ENCODE peak calls at places on chromosome 1, in nine cellular contexts. One of them, this sample, is unnamed.

GRCh38 chr1:232622981-232623380 is 7.0 kb downstream of the SIPA1L2 start:
- DNase-seq in suprapubic skin: no peak
- DNase-seq in uterus: no peak
- DNase-seq in body of pancreas: no peak
- DNase-seq in GM12892: no peak
- DNase-seq in tibial nerve: no peak
- DNase-seq in lower leg skin: no peak
- DNase-seq in spleen: no peak
- DNase-seq in breast epithelium: no peak
- DNase-seq in this sample: no peak

GRCh38 chr1:17403081-17403480 is 31.1 kb downstream of the PADI6 start:
- DNase-seq in suprapubic skin: no peak
- DNase-seq in uterus: no peak
- DNase-seq in body of pancreas: no peak
- DNase-seq in GM12892: no peak
- DNase-seq in tibial nerve: no peak
- DNase-seq in lower leg skin: no peak
- DNase-seq in spleen: no peak
- DNase-seq in breast epithelium: peak; percentile 75
- DNase-seq in this sample: no peak

GRCh38 chr1:80417651-80418050 is 1383.1 kb upstream of the ADGRL2 start:
- DNase-seq in suprapubic skin: no peak
- DNase-seq in uterus: no peak
- DNase-seq in body of pancreas: no peak
- DNase-seq in GM12892: no peak
- DNase-seq in tibial nerve: no peak
- DNase-seq in lower leg skin: no peak
- DNase-seq in spleen: no peak
- DNase-seq in breast epithelium: no peak
- DNase-seq in this sample: no peak

GRCh38 chr1:150159550-150159949 is 9.8 kb downstream of the PLEKHO1 start:
- DNase-seq in suprapubic skin: no peak
- DNase-seq in uterus: no peak
- DNase-seq in body of pancreas: no peak
- DNase-seq in GM12892: no peak
- DNase-seq in tibial nerve: no peak
- DNase-seq in lower leg skin: no peak
- DNase-seq in spleen: peak; percentile 85
- DNase-seq in breast epithelium: no peak
- DNase-seq in this sample: no peak

GRCh38 chr1:115761601-115762302 is 6.8 kb downstream of the CASQ2 start:
- DNase-seq in suprapubic skin: no peak
- DNase-seq in uterus: no peak
- DNase-seq in body of pancreas: no peak
- DNase-seq in GM12892: no peak
- DNase-seq in tibial nerve: no peak
- DNase-seq in lower leg skin: no peak
- DNase-seq in spleen: no peak
- DNase-seq in breast epithelium: no peak
- DNase-seq in this sample: no peak

GRCh38 chr1:240511789-240512188 is 100.2 kb downstream of the GREM2 start:
- DNase-seq in suprapubic skin: no peak
- DNase-seq in uterus: no peak
- DNase-seq in body of pancreas: no peak
- DNase-seq in GM12892: no peak
- DNase-seq in tibial nerve: no peak
- DNase-seq in lower leg skin: no peak
- DNase-seq in spleen: no peak
- DNase-seq in breast epithelium: no peak
- DNase-seq in this sample: no peak

GRCh38 chr1:46401964-46402626 is 8.0 kb downstream of the FAAH start:
- DNase-seq in suprapubic skin: no peak
- DNase-seq in uterus: peak; percentile 72
- DNase-seq in body of pancreas: peak; percentile 89
- DNase-seq in GM12892: no peak
- DNase-seq in tibial nerve: peak; percentile 75
- DNase-seq in lower leg skin: peak; percentile 90
- DNase-seq in spleen: no peak
- DNase-seq in breast epithelium: peak; percentile 88
- DNase-seq in this sample: peak; percentile 80

GRCh38 chr1:60833173-60833572 is 249.2 kb upstream of the NFIA start:
- DNase-seq in suprapubic skin: no peak
- DNase-seq in uterus: no peak
- DNase-seq in body of pancreas: no peak
- DNase-seq in GM12892: no peak
- DNase-seq in tibial nerve: no peak
- DNase-seq in lower leg skin: no peak
- DNase-seq in spleen: no peak
- DNase-seq in breast epithelium: no peak
- DNase-seq in this sample: no peak

GRCh38 chr1:230158422-230159291 is 91.6 kb downstream of the GALNT2 start:
- DNase-seq in suprapubic skin: peak; percentile 21
- DNase-seq in uterus: no peak
- DNase-seq in body of pancreas: no peak
- DNase-seq in GM12892: no peak
- DNase-seq in tibial nerve: no peak
- DNase-seq in lower leg skin: peak; percentile 75
- DNase-seq in spleen: no peak
- DNase-seq in breast epithelium: no peak
- DNase-seq in this sample: peak; percentile 50

DNA sequence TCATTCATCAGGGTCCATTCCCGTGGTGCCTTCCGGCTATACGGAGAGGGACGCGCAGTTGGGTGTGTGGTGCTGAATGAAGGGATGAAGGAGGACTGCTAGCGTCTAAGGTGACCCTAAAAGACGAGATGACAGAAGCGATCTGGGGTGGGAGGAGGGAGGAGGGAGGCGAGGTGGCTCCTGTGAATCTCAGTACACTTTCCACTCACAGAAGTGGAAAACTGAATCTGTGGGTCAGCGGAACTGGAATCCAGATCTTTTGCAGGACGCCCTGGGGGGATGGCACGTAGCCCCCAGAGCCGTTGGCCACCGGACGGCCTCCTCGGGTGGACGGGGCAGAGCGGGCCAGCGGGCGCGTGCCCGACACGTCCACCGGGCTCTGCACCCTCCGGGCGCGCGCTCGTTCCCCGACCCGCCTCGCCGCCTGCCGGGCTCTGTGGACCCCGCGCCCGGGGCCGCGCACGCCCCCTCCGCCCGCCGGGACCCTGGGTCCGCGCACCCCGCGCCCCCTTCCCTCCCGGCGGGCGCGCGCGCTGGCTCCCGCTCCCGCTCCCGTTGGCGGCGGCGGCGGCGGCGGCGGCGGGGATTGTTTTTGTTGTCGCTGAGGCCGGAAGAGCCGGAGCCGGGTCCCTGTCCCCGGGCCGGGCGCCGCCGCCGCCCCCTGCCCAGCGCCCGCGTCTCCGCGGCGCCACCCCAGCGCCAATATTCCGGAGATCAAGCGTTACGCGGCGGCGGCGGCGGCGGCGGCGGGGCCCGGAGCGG is at the start of gene AGO4:
- DNase-seq in suprapubic skin: no peak
- DNase-seq in uterus: peak; percentile 41
- DNase-seq in body of pancreas: peak; percentile 42
- DNase-seq in GM12892: peak; percentile 47
- DNase-seq in tibial nerve: peak; percentile 19
- DNase-seq in lower leg skin: peak; percentile 89
- DNase-seq in spleen: peak; percentile 92
- DNase-seq in breast epithelium: peak; percentile 55
- DNase-seq in this sample: peak; percentile 44
- TF ChIP-seq POLR2A in suprapubic skin: no peak
- TF ChIP-seq POLR2A in uterus: peak; percentile 8
- TF ChIP-seq POLR2A in body of pancreas: peak; percentile 20
- TF ChIP-seq POLR2A in GM12892: no peak
- TF ChIP-seq POLR2A in tibial nerve: no peak
- TF ChIP-seq POLR2A in lower leg skin: no peak
- TF ChIP-seq POLR2A in spleen: no peak
- TF ChIP-seq POLR2A in breast epithelium: no peak
- TF ChIP-seq POLR2A in this sample: peak; percentile 31

GRCh38 chr1:25338188-25338981 is at the start of gene TMEM50A:
- DNase-seq in suprapubic skin: peak; percentile 92
- DNase-seq in uterus: peak; percentile 90
- DNase-seq in body of pancreas: peak; percentile 91
- DNase-seq in GM12892: peak; percentile 74
- DNase-seq in tibial nerve: peak; percentile 84
- DNase-seq in lower leg skin: peak; percentile 98
- DNase-seq in spleen: peak; percentile 95
- DNase-seq in breast epithelium: peak; percentile 85
- DNase-seq in this sample: peak; percentile 77
- TF ChIP-seq POLR2A in suprapubic skin: no peak
- TF ChIP-seq POLR2A in uterus: peak; percentile 88
- TF ChIP-seq POLR2A in body of pancreas: peak; percentile 83
- TF ChIP-seq POLR2A in GM12892: peak; percentile 69
- TF ChIP-seq POLR2A in tibial nerve: peak; percentile 86
- TF ChIP-seq POLR2A in lower leg skin: no peak
- TF ChIP-seq POLR2A in spleen: peak; percentile 67
- TF ChIP-seq POLR2A in breast epithelium: peak; percentile 68
- TF ChIP-seq POLR2A in this sample: peak; percentile 91

GRCh38 chr1:32361308-32361673 is 994 bp downstream of the FAM229A start:
- DNase-seq in suprapubic skin: no peak
- DNase-seq in uterus: no peak
- DNase-seq in body of pancreas: no peak
- DNase-seq in GM12892: no peak
- DNase-seq in tibial nerve: no peak
- DNase-seq in lower leg skin: no peak
- DNase-seq in spleen: no peak
- DNase-seq in breast epithelium: no peak
- DNase-seq in this sample: no peak
- TF ChIP-seq POLR2A in suprapubic skin: no peak
- TF ChIP-seq POLR2A in uterus: no peak
- TF ChIP-seq POLR2A in body of pancreas: no peak
- TF ChIP-seq POLR2A in GM12892: no peak
- TF ChIP-seq POLR2A in tibial nerve: no peak
- TF ChIP-seq POLR2A in lower leg skin: no peak
- TF ChIP-seq POLR2A in spleen: no peak
- TF ChIP-seq POLR2A in breast epithelium: no peak
- TF ChIP-seq POLR2A in this sample: no peak

GRCh38 chr1:66982561-66983285 is 57.9 kb downstream of the MIER1 start:
- DNase-seq in suprapubic skin: no peak
- DNase-seq in uterus: no peak
- DNase-seq in body of pancreas: no peak
- DNase-seq in GM12892: no peak
- DNase-seq in tibial nerve: no peak
- DNase-seq in lower leg skin: no peak
- DNase-seq in spleen: no peak
- DNase-seq in breast epithelium: no peak
- DNase-seq in this sample: no peak
- TF ChIP-seq POLR2A in suprapubic skin: no peak
- TF ChIP-seq POLR2A in uterus: no peak
- TF ChIP-seq POLR2A in body of pancreas: no peak
- TF ChIP-seq POLR2A in GM12892: no peak
- TF ChIP-seq POLR2A in tibial nerve: no peak
- TF ChIP-seq POLR2A in lower leg skin: no peak
- TF ChIP-seq POLR2A in spleen: no peak
- TF ChIP-seq POLR2A in breast epithelium: no peak
- TF ChIP-seq POLR2A in this sample: no peak

GRCh38 chr1:53270873-53271272 is 32.6 kb upstream of the MAGOH start:
- DNase-seq in suprapubic skin: no peak
- DNase-seq in uterus: no peak
- DNase-seq in body of pancreas: no peak
- DNase-seq in GM12892: no peak
- DNase-seq in tibial nerve: no peak
- DNase-seq in lower leg skin: peak; percentile 69
- DNase-seq in spleen: no peak
- DNase-seq in breast epithelium: no peak
- DNase-seq in this sample: no peak

GRCh38 chr1:53274026-53274425 is 35.7 kb upstream of the MAGOH start:
- DNase-seq in suprapubic skin: no peak
- DNase-seq in uterus: no peak
- DNase-seq in body of pancreas: no peak
- DNase-seq in GM12892: no peak
- DNase-seq in tibial nerve: no peak
- DNase-seq in lower leg skin: no peak
- DNase-seq in spleen: peak; percentile 51
- DNase-seq in breast epithelium: no peak
- DNase-seq in this sample: no peak

GRCh38 chr1:53271446-53272090 is 33.2 kb upstream of the MAGOH start:
- DNase-seq in suprapubic skin: peak; percentile 56
- DNase-seq in uterus: no peak
- DNase-seq in body of pancreas: no peak
- DNase-seq in GM12892: no peak
- DNase-seq in tibial nerve: no peak
- DNase-seq in lower leg skin: peak; percentile 76
- DNase-seq in spleen: peak; percentile 51
- DNase-seq in breast epithelium: no peak
- DNase-seq in this sample: no peak

GRCh38 chr1:53273526-53273925 is 35.2 kb upstream of the MAGOH start:
- DNase-seq in suprapubic skin: no peak
- DNase-seq in uterus: no peak
- DNase-seq in body of pancreas: no peak
- DNase-seq in GM12892: no peak
- DNase-seq in tibial nerve: no peak
- DNase-seq in lower leg skin: no peak
- DNase-seq in spleen: no peak
- DNase-seq in breast epithelium: no peak
- DNase-seq in this sample: no peak

GRCh38 chr1:53272349-53272748 is 34.0 kb upstream of the MAGOH start:
- DNase-seq in suprapubic skin: peak; percentile 49
- DNase-seq in uterus: no peak
- DNase-seq in body of pancreas: no peak
- DNase-seq in GM12892: no peak
- DNase-seq in tibial nerve: no peak
- DNase-seq in lower leg skin: peak; percentile 72
- DNase-seq in spleen: peak; percentile 32
- DNase-seq in breast epithelium: no peak
- DNase-seq in this sample: no peak
- TF ChIP-seq POLR2A in suprapubic skin: no peak
- TF ChIP-seq POLR2A in uterus: no peak
- TF ChIP-seq POLR2A in body of pancreas: no peak
- TF ChIP-seq POLR2A in GM12892: no peak
- TF ChIP-seq POLR2A in tibial nerve: no peak
- TF ChIP-seq POLR2A in lower leg skin: no peak
- TF ChIP-seq POLR2A in spleen: no peak
- TF ChIP-seq POLR2A in breast epithelium: no peak
- TF ChIP-seq POLR2A in this sample: no peak

DNA sequence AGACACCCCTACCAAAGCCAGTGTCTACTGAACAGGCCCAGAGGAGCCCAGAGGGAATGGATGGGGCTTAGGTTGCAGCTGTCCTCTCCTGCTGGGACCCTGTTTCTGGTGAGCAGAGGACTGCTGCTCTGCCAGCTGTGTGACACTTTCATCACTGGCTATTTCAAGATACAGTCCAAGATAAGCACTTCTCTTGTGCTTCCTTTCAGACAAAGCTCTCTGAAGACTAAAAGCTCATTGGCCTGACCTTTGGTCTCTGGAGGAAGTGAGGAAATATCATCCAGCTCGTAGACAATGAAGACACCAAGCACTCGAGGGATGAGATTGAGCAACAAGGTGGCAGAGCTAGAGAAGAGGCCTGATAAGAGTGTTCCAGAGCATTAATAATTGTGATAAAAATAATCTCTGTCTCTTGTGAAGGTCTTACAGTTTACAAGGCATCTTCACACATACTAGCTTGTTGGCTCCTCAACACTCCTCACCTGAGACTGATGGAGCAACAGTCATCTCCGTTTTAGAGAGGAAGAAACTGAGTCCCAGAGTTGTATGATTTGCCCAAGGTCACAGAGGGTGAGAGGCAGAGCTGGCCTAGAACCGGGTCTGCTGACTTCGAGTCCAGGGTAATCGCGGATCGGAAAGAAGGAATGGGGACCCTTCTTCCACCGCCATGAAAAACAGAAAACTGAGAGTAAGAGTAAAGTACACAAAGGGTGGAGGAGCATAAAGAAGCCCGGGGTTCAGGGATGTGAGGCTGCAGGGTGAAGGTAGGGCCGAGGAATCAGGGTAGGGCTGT is 701 bp downstream of the PAFAH2 start:
- DNase-seq in suprapubic skin: no peak
- DNase-seq in uterus: peak; percentile 47
- DNase-seq in body of pancreas: no peak
- DNase-seq in GM12892: no peak
- DNase-seq in tibial nerve: peak; percentile 70
- DNase-seq in lower leg skin: no peak
- DNase-seq in spleen: no peak
- DNase-seq in breast epithelium: no peak
- DNase-seq in this sample: peak; percentile 50
- TF ChIP-seq POLR2A in suprapubic skin: no peak
- TF ChIP-seq POLR2A in uterus: no peak
- TF ChIP-seq POLR2A in body of pancreas: no peak
- TF ChIP-seq POLR2A in GM12892: peak; percentile 38
- TF ChIP-seq POLR2A in tibial nerve: no peak
- TF ChIP-seq POLR2A in lower leg skin: no peak
- TF ChIP-seq POLR2A in spleen: no peak
- TF ChIP-seq POLR2A in breast epithelium: no peak
- TF ChIP-seq POLR2A in this sample: no peak